ENCODE peak calls at places on chromosomes 4 and X, in eight cellular contexts. One of them, this sample, is unnamed. For H3K27me3, the result is how much of the 10 kb centered on the place peaks cover.

GRCh38 chr4:159250751-159251325 is 148.0 kb downstream of the RAPGEF2 start:
- DNase-seq in tibial artery: no peak
- DNase-seq in stomach: no peak
- DNase-seq in neural progenitor cell: no peak
- DNase-seq in brain microvascular endothelial cell: no peak
- DNase-seq in DND-41: no peak
- DNase-seq in ascending aorta: no peak
- DNase-seq in transverse colon: no peak
- DNase-seq in this sample: no peak

GRCh38 chr4:149264093-149264733 is 551.4 kb downstream of the IQCM start:
- DNase-seq in tibial artery: no peak
- DNase-seq in stomach: peak
- DNase-seq in neural progenitor cell: peak
- DNase-seq in brain microvascular endothelial cell: peak
- DNase-seq in DND-41: peak
- DNase-seq in ascending aorta: no peak
- DNase-seq in transverse colon: peak
- DNase-seq in this sample: no peak

GRCh38 chrX:109487640-109488039 is 5.8 kb upstream of the GUCY2F start:
- DNase-seq in tibial artery: no peak
- DNase-seq in stomach: no peak
- DNase-seq in neural progenitor cell: no peak
- DNase-seq in brain microvascular endothelial cell: no peak
- DNase-seq in DND-41: no peak
- DNase-seq in ascending aorta: no peak
- DNase-seq in transverse colon: no peak
- DNase-seq in this sample: no peak

GRCh38 chr4:74114234-74114633 is 15.2 kb upstream of the CXCL2 start:
- DNase-seq in tibial artery: no peak
- DNase-seq in stomach: no peak
- DNase-seq in neural progenitor cell: no peak
- DNase-seq in brain microvascular endothelial cell: peak
- DNase-seq in DND-41: no peak
- DNase-seq in ascending aorta: no peak
- DNase-seq in transverse colon: no peak
- DNase-seq in this sample: no peak

GRCh38 chrX:16212436-16212835 is 45.2 kb downstream of the MAGEB17 start:
- DNase-seq in tibial artery: no peak
- DNase-seq in stomach: no peak
- DNase-seq in neural progenitor cell: peak
- DNase-seq in brain microvascular endothelial cell: peak
- DNase-seq in DND-41: no peak
- DNase-seq in ascending aorta: no peak
- DNase-seq in transverse colon: no peak
- DNase-seq in this sample: no peak

GRCh38 chrX:74925210-74926088 is at the start of gene NEXMIF:
- DNase-seq in tibial artery: no peak
- DNase-seq in stomach: peak
- DNase-seq in neural progenitor cell: peak
- DNase-seq in brain microvascular endothelial cell: no peak
- DNase-seq in DND-41: peak
- DNase-seq in ascending aorta: no peak
- DNase-seq in transverse colon: peak
- DNase-seq in this sample: peak

GRCh38 chrX:47664737-47665136 is 5.8 kb upstream of the UXT start:
- DNase-seq in tibial artery: no peak
- DNase-seq in stomach: no peak
- DNase-seq in neural progenitor cell: no peak
- DNase-seq in brain microvascular endothelial cell: peak
- DNase-seq in DND-41: no peak
- DNase-seq in ascending aorta: no peak
- DNase-seq in transverse colon: no peak
- DNase-seq in this sample: no peak

GRCh38 chr4:119100640-119101039 is 35.0 kb upstream of the MYOZ2 start:
- DNase-seq in tibial artery: no peak
- DNase-seq in stomach: no peak
- DNase-seq in neural progenitor cell: no peak
- DNase-seq in brain microvascular endothelial cell: no peak
- DNase-seq in DND-41: no peak
- DNase-seq in ascending aorta: no peak
- DNase-seq in transverse colon: no peak
- DNase-seq in this sample: no peak

GRCh38 chr4:111027526-111027925 is 404.6 kb upstream of the PITX2 start:
- DNase-seq in tibial artery: no peak
- DNase-seq in stomach: no peak
- DNase-seq in neural progenitor cell: no peak
- DNase-seq in brain microvascular endothelial cell: peak
- DNase-seq in DND-41: no peak
- DNase-seq in ascending aorta: no peak
- DNase-seq in transverse colon: no peak
- DNase-seq in this sample: no peak

GRCh38 chr4:2478220-2478619 is 9.3 kb downstream of the RNF4 start:
- DNase-seq in tibial artery: no peak
- DNase-seq in stomach: no peak
- DNase-seq in neural progenitor cell: no peak
- DNase-seq in brain microvascular endothelial cell: no peak
- DNase-seq in DND-41: no peak
- DNase-seq in ascending aorta: no peak
- DNase-seq in transverse colon: no peak
- DNase-seq in this sample: no peak

GRCh38 chr4:163448541-163449203 is 24.9 kb downstream of the TKTL2 start:
- DNase-seq in tibial artery: no peak
- DNase-seq in stomach: no peak
- DNase-seq in neural progenitor cell: no peak
- DNase-seq in brain microvascular endothelial cell: peak
- DNase-seq in DND-41: no peak
- DNase-seq in ascending aorta: no peak
- DNase-seq in transverse colon: no peak
- DNase-seq in this sample: no peak

GRCh38 chr4:159027535-159027934 is 75.3 kb upstream of the RAPGEF2 start:
- DNase-seq in tibial artery: no peak
- DNase-seq in stomach: no peak
- DNase-seq in neural progenitor cell: no peak
- DNase-seq in brain microvascular endothelial cell: no peak
- DNase-seq in DND-41: no peak
- DNase-seq in ascending aorta: no peak
- DNase-seq in transverse colon: no peak
- DNase-seq in this sample: no peak

GRCh38 chr4:6309755-6310154 is 40.1 kb downstream of the WFS1 start:
- DNase-seq in tibial artery: no peak
- DNase-seq in stomach: no peak
- DNase-seq in neural progenitor cell: peak
- DNase-seq in brain microvascular endothelial cell: no peak
- DNase-seq in DND-41: no peak
- DNase-seq in ascending aorta: no peak
- DNase-seq in transverse colon: no peak
- DNase-seq in this sample: no peak

GRCh38 chr4:185183622-185184281 is 20.0 kb downstream of the CFAP97 start:
- DNase-seq in tibial artery: peak
- DNase-seq in stomach: peak
- DNase-seq in neural progenitor cell: peak
- DNase-seq in brain microvascular endothelial cell: peak
- DNase-seq in DND-41: peak
- DNase-seq in ascending aorta: peak
- DNase-seq in transverse colon: peak
- DNase-seq in this sample: peak

GRCh38 chr4:123749408-123749807 is 352.8 kb downstream of the SPRY1 start:
- DNase-seq in tibial artery: peak
- DNase-seq in stomach: no peak
- DNase-seq in neural progenitor cell: no peak
- DNase-seq in brain microvascular endothelial cell: peak
- DNase-seq in DND-41: no peak
- DNase-seq in ascending aorta: no peak
- DNase-seq in transverse colon: no peak
- DNase-seq in this sample: no peak

GRCh38 chr4:169620846-169621228 is 459 bp downstream of the CLCN3 start:
- DNase-seq in tibial artery: no peak
- DNase-seq in stomach: no peak
- DNase-seq in neural progenitor cell: peak
- DNase-seq in brain microvascular endothelial cell: peak
- DNase-seq in DND-41: peak
- DNase-seq in ascending aorta: no peak
- DNase-seq in transverse colon: peak
- DNase-seq in this sample: no peak

GRCh38 chr4:76280488-76281441 is 25.8 kb upstream of the STBD1 start:
- DNase-seq in tibial artery: no peak
- DNase-seq in stomach: no peak
- DNase-seq in neural progenitor cell: no peak
- DNase-seq in brain microvascular endothelial cell: no peak
- DNase-seq in DND-41: no peak
- DNase-seq in ascending aorta: no peak
- DNase-seq in transverse colon: no peak
- DNase-seq in this sample: no peak

GRCh38 chrX:47148946-47149345 is 3.9 kb downstream of the RBM10 start:
- DNase-seq in tibial artery: no peak
- DNase-seq in stomach: no peak
- DNase-seq in neural progenitor cell: no peak
- DNase-seq in brain microvascular endothelial cell: no peak
- DNase-seq in DND-41: no peak
- DNase-seq in ascending aorta: no peak
- DNase-seq in transverse colon: no peak
- DNase-seq in this sample: no peak

GRCh38 chrX:23884427-23885024 is 23.2 kb downstream of the APOO start:
- DNase-seq in tibial artery: no peak
- DNase-seq in stomach: no peak
- DNase-seq in neural progenitor cell: no peak
- DNase-seq in brain microvascular endothelial cell: peak
- DNase-seq in DND-41: no peak
- DNase-seq in ascending aorta: peak
- DNase-seq in transverse colon: no peak
- DNase-seq in this sample: no peak

GRCh38 chr4:56468097-56468422 is 643 bp downstream of the SRP72 start:
- DNase-seq in tibial artery: no peak
- DNase-seq in stomach: peak
- DNase-seq in neural progenitor cell: peak
- DNase-seq in brain microvascular endothelial cell: peak
- DNase-seq in DND-41: peak
- DNase-seq in ascending aorta: no peak
- DNase-seq in transverse colon: peak
- DNase-seq in this sample: no peak

GRCh38 chrX:119948381-119948780 is 4.8 kb upstream of the NKAP start:
- DNase-seq in tibial artery: no peak
- DNase-seq in stomach: no peak
- DNase-seq in neural progenitor cell: no peak
- DNase-seq in brain microvascular endothelial cell: no peak
- DNase-seq in DND-41: no peak
- DNase-seq in ascending aorta: no peak
- DNase-seq in transverse colon: no peak
- DNase-seq in this sample: no peak

GRCh38 chr4:84917869-84918600 is 48.5 kb downstream of the WDFY3 start:
- DNase-seq in tibial artery: no peak
- DNase-seq in stomach: no peak
- DNase-seq in neural progenitor cell: no peak
- DNase-seq in brain microvascular endothelial cell: no peak
- DNase-seq in DND-41: no peak
- DNase-seq in ascending aorta: no peak
- DNase-seq in transverse colon: no peak
- DNase-seq in this sample: no peak

GRCh38 chr4:3784469-3785291 is 18.5 kb downstream of the ADRA2C start:
- DNase-seq in tibial artery: no peak
- DNase-seq in stomach: no peak
- DNase-seq in neural progenitor cell: peak
- DNase-seq in brain microvascular endothelial cell: no peak
- DNase-seq in DND-41: no peak
- DNase-seq in ascending aorta: no peak
- DNase-seq in transverse colon: no peak
- DNase-seq in this sample: no peak

GRCh38 chr4:13541176-13541604 is 3.1 kb downstream of the NKX3-2 start:
- DNase-seq in tibial artery: no peak
- DNase-seq in stomach: no peak
- DNase-seq in neural progenitor cell: no peak
- DNase-seq in brain microvascular endothelial cell: no peak
- DNase-seq in DND-41: no peak
- DNase-seq in ascending aorta: no peak
- DNase-seq in transverse colon: no peak
- DNase-seq in this sample: no peak

GRCh38 chr4:44256414-44256813 is 192.2 kb downstream of the KCTD8 start:
- DNase-seq in tibial artery: no peak
- DNase-seq in stomach: no peak
- DNase-seq in neural progenitor cell: peak
- DNase-seq in brain microvascular endothelial cell: no peak
- DNase-seq in DND-41: no peak
- DNase-seq in ascending aorta: no peak
- DNase-seq in transverse colon: no peak
- DNase-seq in this sample: no peak
- TF ChIP-seq CTCF in tibial artery: no peak
- TF ChIP-seq CTCF in stomach: no peak
- TF ChIP-seq CTCF in neural progenitor cell: peak
- TF ChIP-seq CTCF in brain microvascular endothelial cell: no peak
- TF ChIP-seq CTCF in DND-41: no peak
- TF ChIP-seq CTCF in ascending aorta: no peak
- TF ChIP-seq CTCF in transverse colon: no peak
- TF ChIP-seq CTCF in this sample: no peak

GRCh38 chrX:153973127-153974002 is 811 bp downstream of the TMEM187 start:
- DNase-seq in tibial artery: no peak
- DNase-seq in stomach: no peak
- DNase-seq in neural progenitor cell: no peak
- DNase-seq in brain microvascular endothelial cell: no peak
- DNase-seq in DND-41: peak
- DNase-seq in ascending aorta: peak
- DNase-seq in transverse colon: no peak
- DNase-seq in this sample: no peak
- H3K27ac ChIP-seq in tibial artery: peak
- H3K27ac ChIP-seq in stomach: peak
- H3K27ac ChIP-seq in neural progenitor cell: peak
- H3K27ac ChIP-seq in brain microvascular endothelial cell: peak
- H3K27ac ChIP-seq in DND-41: peak
- H3K27ac ChIP-seq in ascending aorta: peak
- H3K27ac ChIP-seq in transverse colon: peak
- H3K27ac ChIP-seq in this sample: peak

DNA sequence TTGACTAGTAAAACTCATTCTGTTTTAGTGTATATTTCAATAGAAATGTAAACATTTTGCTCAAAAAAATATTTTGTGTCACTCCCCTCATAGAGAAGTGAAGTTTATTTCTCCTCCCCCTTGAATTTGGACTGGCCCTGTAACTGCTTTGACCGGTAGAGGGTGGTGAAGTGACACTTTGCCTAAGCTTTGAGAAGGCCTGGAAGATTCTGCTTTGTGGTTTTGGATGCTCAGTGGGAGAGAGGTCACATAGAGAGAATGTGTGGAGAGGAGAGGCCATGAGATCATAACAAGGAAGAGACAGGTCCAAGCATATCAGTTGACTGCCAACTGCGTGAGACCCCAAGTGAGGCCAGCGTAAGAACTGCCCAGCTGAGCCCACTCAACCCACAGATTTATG is 19.1 kb upstream of the ARX start:
- DNase-seq in tibial artery: no peak
- DNase-seq in stomach: no peak
- DNase-seq in neural progenitor cell: peak
- DNase-seq in brain microvascular endothelial cell: peak
- DNase-seq in DND-41: no peak
- DNase-seq in ascending aorta: no peak
- DNase-seq in transverse colon: no peak
- DNase-seq in this sample: no peak
- H3K27me3 ChIP-seq in tibial artery: under half
- H3K27me3 ChIP-seq in stomach: under half
- H3K27me3 ChIP-seq in neural progenitor cell: under half
- H3K27me3 ChIP-seq in brain microvascular endothelial cell: under half
- H3K27me3 ChIP-seq in DND-41: under half
- H3K27me3 ChIP-seq in ascending aorta: under half
- H3K27me3 ChIP-seq in transverse colon: under half
- H3K27me3 ChIP-seq in this sample: under half

GRCh38 chr4:26787461-26788340 is 72.9 kb upstream of the STIM2 start:
- DNase-seq in tibial artery: no peak
- DNase-seq in stomach: peak
- DNase-seq in neural progenitor cell: peak
- DNase-seq in brain microvascular endothelial cell: peak
- DNase-seq in DND-41: peak
- DNase-seq in ascending aorta: no peak
- DNase-seq in transverse colon: peak
- DNase-seq in this sample: no peak
- TF ChIP-seq CTCF in tibial artery: peak
- TF ChIP-seq CTCF in stomach: no peak
- TF ChIP-seq CTCF in neural progenitor cell: peak
- TF ChIP-seq CTCF in brain microvascular endothelial cell: peak
- TF ChIP-seq CTCF in DND-41: peak
- TF ChIP-seq CTCF in ascending aorta: peak
- TF ChIP-seq CTCF in transverse colon: peak
- TF ChIP-seq CTCF in this sample: peak